ENCODE peak calls at places on chromosomes 5 and 9, in nine cellular contexts. B, T, X, D, U, O, H, Y and Z are unnamed samples.

GRCh38 chr9:96449522-96449843 is 486 bp upstream of the HABP4 start:
- DNase-seq in B (peak; percentile 79), T (no peak), X (no peak), D (no peak), U (no peak), O (no peak), H (no peak), Y (no peak), Z (no peak)

GRCh38 chr9:130144703-130145102 is 27.5 kb upstream of the NCS1 start:
- DNase-seq in B (no peak), T (no peak), X (no peak), D (no peak), U (no peak), O (no peak), H (no peak), Y (no peak), Z (no peak)

GRCh38 chr5:142915840-142916424 is 145.8 kb downstream of the ARHGAP26 start:
- DNase-seq in B (peak; percentile 67), T (no peak), X (peak; percentile 28), D (no peak), U (no peak), O (no peak), H (peak; percentile 42), Y (peak; percentile 17), Z (peak; percentile 20)

GRCh38 chr5:135134686-135135381 is 100.8 kb upstream of the PITX1 start:
- DNase-seq in B (no peak), T (no peak), X (no peak), D (no peak), U (no peak), O (no peak), H (no peak), Y (no peak), Z (no peak)

GRCh38 chr9:99778308-99778707 is 43.4 kb upstream of the NR4A3 start:
- DNase-seq in B (no peak), T (peak; percentile 36), X (peak; percentile 79), D (no peak), U (peak; percentile 32), O (no peak), H (no peak), Y (peak; percentile 78), Z (peak; percentile 34)

GRCh38 chr5:123813937-123814624 is 302.1 kb downstream of the CSNK1G3 start:
- DNase-seq in B (no peak), T (no peak), X (peak; percentile 93), D (no peak), U (no peak), O (no peak), H (no peak), Y (peak; percentile 82), Z (peak; percentile 89)

GRCh38 chr5:9557696-9558095 is 11.8 kb upstream of the SEMA5A start:
- DNase-seq in B (no peak), T (no peak), X (peak; percentile 89), D (no peak), U (no peak), O (no peak), H (no peak), Y (peak; percentile 59), Z (peak; percentile 81)

GRCh38 chr9:36793277-36793676 is 220.6 kb downstream of the MELK start:
- DNase-seq in B (no peak), T (no peak), X (no peak), D (no peak), U (no peak), O (no peak), H (no peak), Y (no peak), Z (no peak)

GRCh38 chr9:82680179-82680935 is 382.6 kb downstream of the RASEF start:
- DNase-seq in B (no peak), T (no peak), X (no peak), D (no peak), U (no peak), O (no peak), H (no peak), Y (no peak), Z (no peak)

GRCh38 chr5:72427488-72428437 is 79.4 kb downstream of the ZNF366 start:
- DNase-seq in B (peak; percentile 49), T (no peak), X (peak; percentile 59), D (no peak), U (no peak), O (no peak), H (no peak), Y (no peak), Z (peak; percentile 76)

GRCh38 chr5:32990593-32991415 is 279.7 kb downstream of the NPR3 start:
- DNase-seq in B (no peak), T (no peak), X (no peak), D (no peak), U (no peak), O (no peak), H (no peak), Y (no peak), Z (no peak)

GRCh38 chr9:96719538-96720315 is 58.2 kb downstream of the ZNF510 start:
- DNase-seq in B (no peak), T (no peak), X (no peak), D (no peak), U (no peak), O (no peak), H (no peak), Y (no peak), Z (no peak)

GRCh38 chr5:11306365-11306764 is 545.3 kb upstream of the DAP start:
- DNase-seq in B (no peak), T (no peak), X (no peak), D (no peak), U (no peak), O (no peak), H (no peak), Y (no peak), Z (no peak)